ENCODE peak calls at places on chromosomes 2 and 18, in nine cellular contexts. C is epithelial cell of esophagus, A is gastrocnemius medialis, B is fibroblast of the aortic adventitia, K is AG04450, E is MCF 10A, T is tibial artery, G is BJ, O is nephron progenitor cell. Y is an unnamed sample.

GRCh38 chr2:162114291-162114690 is 37.8 kb downstream of the GCG start:
- DNase-seq in C (no peak), A (no peak), B (peak), K (no peak), E (peak), T (no peak), G (no peak), O (no peak), Y (no peak)

GRCh38 chr2:88481937-88482336 is 29.4 kb upstream of the FOXI3 start:
- DNase-seq in C (peak), A (no peak), B (no peak), K (no peak), E (peak), T (no peak), G (no peak), O (peak), Y (no peak)

GRCh38 chr2:64636105-64636873 is 17.4 kb downstream of the SERTAD2 start:
- DNase-seq in C (no peak), A (no peak), B (no peak), K (no peak), E (no peak), T (no peak), G (no peak), O (no peak), Y (peak)

GRCh38 chr2:234241656-234242445 is 191.3 kb downstream of the SPP2 start:
- DNase-seq in C (peak), A (no peak), B (peak), K (no peak), E (peak), T (no peak), G (peak), O (peak), Y (no peak)

GRCh38 chr2:159084395-159085370 is 116.2 kb downstream of the TANC1 start:
- DNase-seq in C (no peak), A (no peak), B (peak), K (no peak), E (no peak), T (no peak), G (no peak), O (no peak), Y (no peak)

GRCh38 chr2:98393354-98393753 is 47.1 kb downstream of the CNGA3 start:
- DNase-seq in C (no peak), A (no peak), B (no peak), K (no peak), E (no peak), T (no peak), G (no peak), O (no peak), Y (no peak)

GRCh38 chr2:174952607-174953006 is 52.6 kb downstream of the CHN1 start:
- DNase-seq in C (no peak), A (no peak), B (no peak), K (no peak), E (no peak), T (no peak), G (no peak), O (no peak), Y (no peak)

GRCh38 chr2:96103906-96104861 is 12.2 kb downstream of the ADRA2B start:
- DNase-seq in C (no peak), A (peak), B (no peak), K (no peak), E (no peak), T (peak), G (no peak), O (no peak), Y (no peak)

GRCh38 chr2:145887915-145888314 is 1368.0 kb upstream of the ZEB2 start:
- DNase-seq in C (no peak), A (no peak), B (no peak), K (no peak), E (no peak), T (no peak), G (no peak), O (no peak), Y (no peak)

GRCh38 chr18:6199777-6200176 is 214.9 kb downstream of the L3MBTL4 start:
- DNase-seq in C (no peak), A (no peak), B (no peak), K (no peak), E (no peak), T (no peak), G (no peak), O (no peak), Y (no peak)

GRCh38 chr18:46946656-46947282 is 29.4 kb downstream of the KATNAL2 start:
- DNase-seq in C (peak), A (peak), B (peak), K (peak), E (no peak), T (peak), G (peak), O (peak), Y (peak)

GRCh38 chr2:111201214-111201613 is 80.5 kb downstream of the BCL2L11 start:
- DNase-seq in C (no peak), A (no peak), B (no peak), K (no peak), E (no peak), T (no peak), G (no peak), O (no peak), Y (no peak)

GRCh38 chr2:27973592-27973991 is 83.1 kb downstream of the BABAM2 start:
- DNase-seq in C (no peak), A (no peak), B (peak), K (no peak), E (no peak), T (no peak), G (no peak), O (no peak), Y (no peak)
- TF ChIP-seq CTCF in C (peak), A (no peak), B (peak), K (peak), E (no peak), T (no peak), G (peak), O (no peak), Y (no peak)

GRCh38 chr2:105125428-105125827 is 87.6 kb downstream of the MRPS9 start:
- DNase-seq in C (no peak), A (no peak), B (no peak), K (no peak), E (no peak), T (no peak), G (no peak), O (no peak), Y (no peak)
- TF ChIP-seq CTCF in C (no peak), A (no peak), B (peak), K (peak), E (no peak), T (no peak), G (peak), O (peak), Y (no peak)

DNA sequence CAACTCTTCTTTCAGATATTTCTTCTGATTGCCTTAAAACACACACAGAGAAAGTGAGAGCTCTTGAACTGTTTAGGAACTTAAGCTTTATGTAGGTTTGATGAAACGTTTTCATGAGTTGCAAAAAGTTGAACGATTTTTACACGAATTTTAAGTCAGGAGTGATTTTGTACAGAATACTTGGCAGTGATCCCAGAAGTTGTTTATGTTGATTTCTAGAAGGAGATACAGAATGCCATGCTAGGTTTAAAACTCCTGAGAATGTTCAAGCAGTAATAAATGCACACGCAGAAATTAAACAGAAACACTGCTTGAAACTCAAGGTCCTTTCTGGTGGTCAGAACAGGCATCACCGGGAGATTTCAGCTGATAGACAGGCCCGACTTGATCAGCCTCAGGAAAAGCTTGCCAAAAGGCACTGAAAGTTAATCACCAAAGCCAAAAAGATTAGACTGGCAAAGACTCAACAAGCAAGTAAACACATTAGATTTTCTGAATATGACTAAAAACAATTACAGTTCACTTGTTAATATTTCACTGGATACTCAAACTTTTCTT is 123.1 kb downstream of the SOCS6 start:
- DNase-seq in C (no peak), A (no peak), B (peak), K (no peak), E (no peak), T (no peak), G (no peak), O (no peak), Y (no peak)
- TF ChIP-seq CTCF in C (no peak), A (no peak), B (peak), K (no peak), E (no peak), T (no peak), G (no peak), O (no peak), Y (no peak)

DNA sequence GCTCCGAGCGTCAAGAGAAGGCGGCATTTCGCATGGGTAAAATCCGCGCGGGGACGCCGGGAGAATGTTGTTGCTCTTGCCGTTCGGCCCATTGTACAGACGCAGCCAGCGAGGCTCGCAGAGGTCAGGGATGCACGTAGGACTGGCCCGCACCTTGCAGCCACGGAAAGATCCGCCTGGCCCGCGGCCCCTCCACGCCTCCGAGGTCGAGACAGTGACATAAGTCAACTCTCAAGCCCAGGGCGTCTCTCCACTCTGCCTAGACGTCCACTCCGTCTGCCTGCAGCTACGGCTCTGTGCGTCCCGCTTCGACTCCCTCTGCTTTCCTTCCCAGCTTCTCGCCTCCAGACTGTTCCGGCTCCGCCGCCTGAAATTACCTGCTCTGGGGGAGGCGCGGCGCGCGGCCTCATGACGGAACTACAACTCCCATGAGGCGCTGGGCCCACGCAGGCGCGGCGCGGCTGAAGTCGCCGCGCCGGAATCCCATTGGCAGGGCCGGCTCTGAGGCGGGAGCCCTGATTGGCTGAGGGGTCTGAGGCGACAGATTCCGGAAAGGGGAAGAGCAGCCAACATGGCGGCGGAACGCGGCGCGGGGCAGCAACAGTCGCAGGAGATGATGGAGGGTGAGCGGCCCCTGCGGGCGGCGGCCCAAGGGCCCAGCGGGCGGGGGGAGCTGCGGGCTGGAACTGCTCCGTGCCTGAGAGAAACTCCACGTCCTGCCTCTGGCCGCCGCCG is at the start of gene PPP1R7:
- DNase-seq in C (peak), A (peak), B (peak), K (peak), E (peak), T (peak), G (peak), O (peak), Y (peak)
- TF ChIP-seq CTCF in C (no peak), A (no peak), B (no peak), K (no peak), E (no peak), T (peak), G (no peak), O (no peak), Y (peak)

DNA sequence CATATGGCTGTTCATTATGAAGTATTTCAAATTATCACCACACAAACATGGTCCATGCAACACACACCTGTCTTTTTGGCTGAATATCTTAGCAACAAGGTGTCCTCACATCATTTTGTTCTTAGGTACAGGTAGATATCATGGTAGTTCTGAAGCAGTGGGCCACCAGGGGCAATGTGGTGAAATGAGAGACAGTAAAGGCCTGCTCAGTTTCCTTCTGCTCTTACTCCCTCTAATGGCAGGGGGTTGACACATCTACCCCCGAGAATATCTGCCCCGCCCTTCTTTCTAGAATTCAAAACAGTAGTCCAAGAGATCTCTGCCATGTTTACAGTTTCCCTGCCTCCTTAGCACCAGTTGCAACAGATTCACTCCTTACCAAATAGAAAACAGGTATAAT is 147.0 kb upstream of the KLHL14 start:
- DNase-seq in C (peak), A (no peak), B (peak), K (no peak), E (peak), T (no peak), G (no peak), O (peak), Y (peak)
- TF ChIP-seq CTCF in C (peak), A (no peak), B (peak), K (peak), E (peak), T (no peak), G (no peak), O (peak), Y (peak)

GRCh38 chr2:225495706-225496105 is 96.2 kb downstream of the NYAP2 start:
- DNase-seq in C (no peak), A (no peak), B (no peak), K (no peak), E (no peak), T (no peak), G (no peak), O (no peak), Y (no peak)
- TF ChIP-seq CTCF in C (no peak), A (no peak), B (no peak), K (no peak), E (no peak), T (no peak), G (no peak), O (no peak), Y (no peak)

GRCh38 chr2:63301481-63301880 is 250.9 kb downstream of the OTX1 start:
- DNase-seq in C (no peak), A (no peak), B (no peak), K (no peak), E (peak), T (no peak), G (no peak), O (no peak), Y (no peak)

GRCh38 chr2:63300835-63301234 is 250.2 kb downstream of the OTX1 start:
- DNase-seq in C (no peak), A (no peak), B (no peak), K (no peak), E (no peak), T (no peak), G (no peak), O (no peak), Y (no peak)
- TF ChIP-seq CTCF in C (peak), A (no peak), B (no peak), K (no peak), E (no peak), T (no peak), G (no peak), O (no peak), Y (peak)

Y was measured in GM10248.